ENCODE peak calls at places on chromosomes 16 and 17, in ten cellular contexts. B is uterus, K is thoracic aorta, I is lower lobe of right lung, O is heart left ventricle, P is pancreas, G is ovary, A is WERI-Rb-1, Q is left ventricle myocardium inferior, Z is dorsolateral prefrontal cortex. U is an unnamed sample.

GRCh38 chr16:27424772-27425498 is 23.0 kb downstream of the IL21R start:
- DNase-seq in B (no peak), K (no peak), I (no peak), O (no peak), P (no peak), G (peak), A (no peak), Q (no peak), Z (no peak), U (no peak)

GRCh38 chr16:67395458-67396158 is 2.3 kb upstream of the TPPP3 start:
- DNase-seq in B (no peak), K (no peak), I (no peak), O (no peak), P (peak), G (no peak), A (peak), Q (no peak), Z (no peak), U (peak)

GRCh38 chr17:42337442-42337841 is 49.1 kb downstream of the STAT5A start:
- DNase-seq in B (no peak), K (no peak), I (peak), O (no peak), P (no peak), G (no peak), A (no peak), Q (no peak), Z (no peak), U (no peak)

GRCh38 chr17:77146882-77147281 is 6.1 kb downstream of the SEC14L1 start:
- DNase-seq in B (no peak), K (no peak), I (peak), O (no peak), P (peak), G (no peak), A (no peak), Q (no peak), Z (no peak), U (no peak)

GRCh38 chr17:19717411-19717908 is 1.1 kb upstream of the SLC47A2 start:
- DNase-seq in B (no peak), K (no peak), I (no peak), O (no peak), P (no peak), G (no peak), A (no peak), Q (no peak), Z (no peak), U (no peak)

GRCh38 chr16:12906271-12906670 is 4.9 kb downstream of the SHISA9 start:
- DNase-seq in B (no peak), K (no peak), I (no peak), O (no peak), P (no peak), G (no peak), A (no peak), Q (no peak), Z (no peak), U (no peak)

GRCh38 chr17:72558971-72559476 is 438.2 kb downstream of the SOX9 start:
- DNase-seq in B (no peak), K (no peak), I (peak), O (no peak), P (no peak), G (no peak), A (no peak), Q (no peak), Z (no peak), U (no peak)

GRCh38 chr17:1724351-1724868 is at the start of gene WDR81:
- DNase-seq in B (peak), K (peak), I (peak), O (peak), P (peak), G (peak), A (peak), Q (peak), Z (peak), U (peak)

GRCh38 chr16:87712184-87712822 is 53.5 kb downstream of the KLHDC4 start:
- DNase-seq in B (no peak), K (no peak), I (no peak), O (no peak), P (no peak), G (no peak), A (no peak), Q (no peak), Z (no peak), U (no peak)

GRCh38 chr17:74442670-74443515 is 11.0 kb downstream of the GPRC5C start:
- DNase-seq in B (peak), K (peak), I (peak), O (peak), P (peak), G (peak), A (no peak), Q (peak), Z (peak), U (peak)

GRCh38 chr17:49469831-49470568 is 25.1 kb upstream of the NGFR start:
- DNase-seq in B (peak), K (no peak), I (no peak), O (no peak), P (no peak), G (peak), A (no peak), Q (peak), Z (no peak), U (peak)

GRCh38 chr16:55471448-55472097 is 7.4 kb upstream of the MMP2 start:
- DNase-seq in B (no peak), K (no peak), I (no peak), O (no peak), P (no peak), G (no peak), A (no peak), Q (no peak), Z (no peak), U (no peak)

GRCh38 chr17:77905266-77905665 is 53.2 kb upstream of the TNRC6C start:
- DNase-seq in B (no peak), K (no peak), I (no peak), O (no peak), P (no peak), G (no peak), A (no peak), Q (no peak), Z (no peak), U (no peak)

GRCh38 chr17:82603981-82604448 is 44.2 kb downstream of the WDR45B start:
- DNase-seq in B (no peak), K (no peak), I (peak), O (peak), P (no peak), G (no peak), A (no peak), Q (peak), Z (no peak), U (no peak)

GRCh38 chr17:330993-331701 is 21.5 kb downstream of the RPH3AL start:
- DNase-seq in B (peak), K (no peak), I (no peak), O (peak), P (no peak), G (peak), A (no peak), Q (peak), Z (peak), U (peak)

GRCh38 chr17:82103588-82104451 is 5.8 kb upstream of the FASN start:
- DNase-seq in B (peak), K (no peak), I (peak), O (peak), P (peak), G (peak), A (peak), Q (no peak), Z (no peak), U (peak)

GRCh38 chr17:77440571-77440981 is 299.8 kb downstream of the SEC14L1 start:
- DNase-seq in B (no peak), K (no peak), I (no peak), O (no peak), P (no peak), G (no peak), A (no peak), Q (peak), Z (no peak), U (no peak)

GRCh38 chr17:80720624-80721577 is 176.3 kb downstream of the RPTOR start:
- DNase-seq in B (no peak), K (no peak), I (no peak), O (no peak), P (no peak), G (peak), A (no peak), Q (no peak), Z (no peak), U (no peak)

GRCh38 chr17:1244606-1245012 is 25.6 kb upstream of the BHLHA9 start:
- DNase-seq in B (no peak), K (no peak), I (no peak), O (no peak), P (no peak), G (no peak), A (no peak), Q (no peak), Z (no peak), U (no peak)

GRCh38 chr16:27356794-27357193 is 43.0 kb downstream of the IL4R start:
- DNase-seq in B (no peak), K (no peak), I (no peak), O (no peak), P (no peak), G (no peak), A (no peak), Q (no peak), Z (no peak), U (no peak)

GRCh38 chr16:53945996-53946395 is 242.0 kb downstream of the FTO start:
- DNase-seq in B (no peak), K (no peak), I (no peak), O (no peak), P (peak), G (no peak), A (no peak), Q (no peak), Z (no peak), U (no peak)

GRCh38 chr17:2107506-2107905 is 52.6 kb downstream of the HIC1 start:
- DNase-seq in B (no peak), K (no peak), I (no peak), O (no peak), P (no peak), G (no peak), A (no peak), Q (no peak), Z (no peak), U (no peak)

GRCh38 chr16:1125471-1125870 is 27.4 kb upstream of the CACNA1H start:
- DNase-seq in B (no peak), K (no peak), I (no peak), O (no peak), P (no peak), G (peak), A (peak), Q (no peak), Z (peak), U (no peak)

GRCh38 chr16:12210925-12211869 is 234.7 kb downstream of the SNX29 start:
- DNase-seq in B (no peak), K (no peak), I (no peak), O (no peak), P (no peak), G (no peak), A (no peak), Q (no peak), Z (no peak), U (no peak)

GRCh38 chr17:48814504-48814903 is 2.5 kb downstream of the TTLL6 start:
- DNase-seq in B (peak), K (no peak), I (no peak), O (peak), P (peak), G (peak), A (peak), Q (peak), Z (no peak), U (no peak)

GRCh38 chr17:12709063-12709462 is 43.4 kb downstream of the MYOCD start:
- DNase-seq in B (no peak), K (no peak), I (no peak), O (no peak), P (no peak), G (no peak), A (no peak), Q (no peak), Z (no peak), U (no peak)

GRCh38 chr17:49209061-49209571 is 1.3 kb downstream of the GNGT2 start:
- DNase-seq in B (no peak), K (no peak), I (no peak), O (peak), P (no peak), G (no peak), A (peak), Q (no peak), Z (no peak), U (no peak)

GRCh38 chr16:2819179-2819938 is 2.3 kb downstream of the PRSS21 start:
- DNase-seq in B (no peak), K (no peak), I (peak), O (no peak), P (no peak), G (no peak), A (no peak), Q (no peak), Z (no peak), U (no peak)

GRCh38 chr17:83053779-83054451 is 25.5 kb upstream of the METRNL start:
- DNase-seq in B (peak), K (no peak), I (peak), O (peak), P (no peak), G (peak), A (peak), Q (peak), Z (no peak), U (no peak)

GRCh38 chr17:63780507-63780906 is 6.5 kb downstream of the DDX42 start:
- DNase-seq in B (no peak), K (no peak), I (no peak), O (no peak), P (peak), G (no peak), A (no peak), Q (no peak), Z (no peak), U (no peak)

GRCh38 chr17:48297825-48298224 is 132.2 kb downstream of the SKAP1 start:
- DNase-seq in B (no peak), K (no peak), I (no peak), O (no peak), P (no peak), G (no peak), A (no peak), Q (no peak), Z (no peak), U (no peak)

GRCh38 chr16:64311241-64311640 is 810.6 kb downstream of the CDH11 start:
- DNase-seq in B (no peak), K (no peak), I (no peak), O (no peak), P (no peak), G (no peak), A (no peak), Q (no peak), Z (no peak), U (no peak)

GRCh38 chr16:87132361-87133014 is 184.7 kb downstream of the C16orf95 start:
- DNase-seq in B (no peak), K (no peak), I (no peak), O (no peak), P (no peak), G (no peak), A (peak), Q (peak), Z (no peak), U (no peak)

GRCh38 chr17:44105483-44105882 is 18.0 kb downstream of the HDAC5 start:
- DNase-seq in B (no peak), K (no peak), I (no peak), O (no peak), P (no peak), G (no peak), A (peak), Q (no peak), Z (no peak), U (no peak)

GRCh38 chr16:54430491-54431030 is 144.0 kb upstream of the IRX3 start:
- DNase-seq in B (no peak), K (no peak), I (no peak), O (no peak), P (no peak), G (no peak), A (no peak), Q (no peak), Z (no peak), U (no peak)

GRCh38 chr17:10875984-10876555 is 38.2 kb upstream of the PIRT start:
- DNase-seq in B (peak), K (no peak), I (no peak), O (no peak), P (no peak), G (peak), A (peak), Q (no peak), Z (no peak), U (peak)

GRCh38 chr17:50947844-50948514 is 81.8 kb upstream of the TOB1 start:
- DNase-seq in B (no peak), K (no peak), I (peak), O (peak), P (peak), G (no peak), A (no peak), Q (peak), Z (peak), U (peak)

GRCh38 chr17:59811209-59811608 is 81.5 kb downstream of the TUBD1 start:
- DNase-seq in B (no peak), K (no peak), I (no peak), O (no peak), P (no peak), G (no peak), A (no peak), Q (no peak), Z (no peak), U (no peak)

GRCh38 chr17:48841395-48841831 is 10.6 kb downstream of the CALCOCO2 start:
- DNase-seq in B (no peak), K (no peak), I (no peak), O (no peak), P (no peak), G (peak), A (no peak), Q (no peak), Z (no peak), U (no peak)

GRCh38 chr17:55496094-55496881 is 15.0 kb downstream of the SMIM36 start:
- DNase-seq in B (no peak), K (no peak), I (no peak), O (no peak), P (no peak), G (no peak), A (no peak), Q (peak), Z (no peak), U (no peak)

DNA sequence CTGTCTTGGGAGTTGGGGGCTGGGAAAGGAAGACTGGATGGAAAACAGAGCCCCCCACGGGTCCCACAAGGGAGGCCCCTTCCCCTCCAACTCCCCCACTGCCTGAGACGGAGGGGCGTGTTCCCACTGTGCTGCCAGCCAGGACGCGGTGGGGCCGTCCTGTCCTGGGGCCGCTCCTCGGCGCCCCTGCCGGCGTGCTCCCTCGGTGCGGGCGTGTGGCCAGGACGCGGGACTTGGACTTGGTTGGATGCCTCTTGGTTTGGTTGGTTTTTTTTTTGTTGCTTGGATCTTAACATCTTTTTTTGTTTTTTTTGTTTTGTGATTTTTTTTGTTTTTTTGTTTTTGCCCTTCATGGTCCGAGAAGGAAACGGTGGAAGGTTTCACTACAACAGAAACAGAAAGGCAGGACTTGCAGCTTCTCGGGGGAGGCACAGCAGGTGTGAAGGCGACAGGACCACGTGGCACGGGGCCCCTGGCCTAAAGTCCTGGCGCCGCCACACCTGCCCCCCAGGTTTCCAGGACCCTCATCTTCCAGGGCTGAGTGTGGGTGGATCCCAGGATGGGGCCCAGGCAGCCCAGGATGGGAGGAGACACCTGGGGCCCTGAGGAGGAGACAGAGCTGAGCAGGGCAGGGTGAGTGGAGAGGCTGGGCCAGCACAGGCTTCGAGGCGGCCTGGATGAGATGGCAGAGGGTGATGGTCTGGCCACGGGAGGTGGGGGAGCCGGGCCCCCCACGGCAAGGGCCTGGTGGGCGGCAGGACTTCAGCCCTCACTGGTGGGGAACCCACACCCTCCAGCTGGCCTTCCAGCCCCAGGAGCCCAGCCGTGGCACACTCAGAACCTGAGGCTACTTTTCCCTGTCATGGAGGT is 16.1 kb downstream of the ENGASE start:
- DNase-seq in B (peak), K (no peak), I (no peak), O (no peak), P (no peak), G (peak), A (no peak), Q (no peak), Z (no peak), U (peak)
- TF ChIP-seq CTCF in B (no peak), K (peak), I (peak), O (peak), P (no peak), G (no peak), A (no peak), Q (peak), Z (no peak), U (no peak)

GRCh38 chr17:38889745-38890409 is 20.0 kb downstream of the LASP1 start:
- DNase-seq in B (no peak), K (no peak), I (no peak), O (no peak), P (no peak), G (no peak), A (no peak), Q (no peak), Z (no peak), U (no peak)
- H3K27ac ChIP-seq in B (no peak), K (no peak), I (peak), O (no peak), P (no peak), G (no peak), A (no peak), Q (peak), Z (no peak), U (no peak)

GRCh38 chr17:30969989-30970680 is 704 bp upstream of the RNF135 start:
- DNase-seq in B (peak), K (no peak), I (no peak), O (no peak), P (peak), G (no peak), A (no peak), Q (no peak), Z (no peak), U (no peak)
- TF ChIP-seq CTCF in B (no peak), K (no peak), I (no peak), O (no peak), P (no peak), G (no peak), A (no peak), Q (no peak), Z (no peak), U (no peak)

GRCh38 chr17:18247613-18248001 is 10.9 kb downstream of the FLII start:
- DNase-seq in B (peak), K (no peak), I (no peak), O (no peak), P (no peak), G (peak), A (no peak), Q (peak), Z (peak), U (peak)

GRCh38 chr17:18246880-18247612 is 11.5 kb downstream of the FLII start:
- DNase-seq in B (peak), K (no peak), I (peak), O (no peak), P (peak), G (peak), A (peak), Q (peak), Z (no peak), U (peak)

GRCh38 chr17:18250259-18250658 is 8.3 kb downstream of the FLII start:
- DNase-seq in B (no peak), K (no peak), I (no peak), O (no peak), P (peak), G (no peak), A (no peak), Q (no peak), Z (no peak), U (no peak)

GRCh38 chr17:18248300-18248731 is 10.2 kb downstream of the FLII start:
- DNase-seq in B (peak), K (no peak), I (no peak), O (no peak), P (no peak), G (peak), A (peak), Q (peak), Z (no peak), U (peak)

DNA sequence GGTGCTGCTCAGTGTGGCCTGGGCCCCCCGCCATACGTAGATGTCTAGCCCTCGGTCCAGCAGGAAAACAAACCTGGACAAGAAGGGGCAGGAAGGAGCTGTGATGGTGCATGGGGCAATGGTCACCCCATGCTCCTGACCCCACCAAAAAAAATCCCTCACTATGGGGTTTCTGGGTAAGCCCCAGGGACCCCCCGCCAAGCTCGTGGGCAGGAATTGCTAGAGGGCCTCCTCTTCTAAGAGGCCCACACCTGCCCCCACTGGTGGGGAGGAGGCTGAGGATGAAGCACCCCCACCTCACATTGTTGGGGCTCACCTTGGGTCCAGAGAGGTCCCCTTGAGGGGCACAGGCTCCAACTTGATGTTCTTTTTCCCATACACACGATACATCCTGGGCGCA is 9.7 kb downstream of the FLII start:
- DNase-seq in B (no peak), K (no peak), I (no peak), O (no peak), P (no peak), G (no peak), A (no peak), Q (no peak), Z (no peak), U (no peak)
- H3K27ac ChIP-seq in B (peak), K (no peak), I (peak), O (peak), P (no peak), G (no peak), A (no peak), Q (peak), Z (no peak), U (peak)

GRCh38 chr17:39193346-39193745 is 4.1 kb downstream of the CACNB1 start:
- DNase-seq in B (no peak), K (no peak), I (no peak), O (no peak), P (no peak), G (no peak), A (no peak), Q (no peak), Z (no peak), U (peak)
- TF ChIP-seq CTCF in B (no peak), K (no peak), I (no peak), O (no peak), P (no peak), G (no peak), A (no peak), Q (no peak), Z (no peak), U (no peak)

GRCh38 chr17:68384941-68385340 is 72.4 kb downstream of the WIPI1 start:
- DNase-seq in B (no peak), K (no peak), I (no peak), O (no peak), P (no peak), G (no peak), A (no peak), Q (no peak), Z (no peak), U (no peak)
- H3K27ac ChIP-seq in B (peak), K (no peak), I (peak), O (peak), P (no peak), G (no peak), A (no peak), Q (peak), Z (no peak), U (peak)